ENCODE peak calls at places on chromosome 4, in five cellular contexts. K, R, D, F and U are unnamed samples.
A peak's percentile ranks its signal among the peaks of the same experiment; 100 is the strongest.

GRCh38 chr4:183253451-183253850 is 66.6 kb downstream of the CLDN22 start:
- DNase-seq in F (no peak), K (no peak), R (no peak), D (no peak), U (no peak)

GRCh38 chr4:118834960-118835895 is 698 bp downstream of the SEC24D start:
- DNase-seq in R (no peak), K (peak; percentile 23), F (peak; percentile 95), D (peak; percentile 92), U (peak; percentile 76)

GRCh38 chr4:168421671-168422070 is 58.6 kb downstream of the DDX60L start:
- DNase-seq in D (no peak), K (no peak), R (no peak), F (peak; percentile 54), U (no peak)

GRCh38 chr4:128517739-128518510 is 230.3 kb upstream of the PGRMC2 start:
- DNase-seq in D (peak; percentile 84), R (peak; percentile 41), F (peak; percentile 96), K (no peak), U (no peak)

GRCh38 chr4:87026795-87027495 is 92.1 kb downstream of the AFF1 start:
- DNase-seq in D (no peak), R (peak; percentile 27), K (no peak), F (no peak), U (no peak)

GRCh38 chr4:38531126-38531737 is 132.8 kb upstream of the KLF3 start:
- DNase-seq in F (no peak), K (no peak), R (no peak), D (no peak), U (no peak)

GRCh38 chr4:105471566-105472176 is 2.2 kb downstream of the PPA2 start:
- DNase-seq in F (peak; percentile 85), K (peak; percentile 19), D (peak; percentile 86), R (peak; percentile 28), U (peak; percentile 70)

GRCh38 chr4:1777822-1778641 is 15.1 kb upstream of the FGFR3 start:
- DNase-seq in R (no peak), D (no peak), F (no peak), K (no peak), U (no peak)

GRCh38 chr4:2745516-2745915 is 10.6 kb downstream of the TNIP2 start:
- DNase-seq in R (no peak), K (no peak), D (no peak), F (no peak), U (peak; percentile 45)

GRCh38 chr4:52704676-52705075 is 45.6 kb upstream of the USP46 start:
- DNase-seq in R (no peak), D (no peak), K (no peak), F (peak; percentile 48), U (no peak)